ENCODE peak calls at places on chromosomes 2 and 18, in five cellular contexts. E is A549, P is lung, S is pancreas, M is right lobe of liver. W is an unnamed sample.

GRCh38 chr2:165369131-165369935 is 100.2 kb upstream of the CSRNP3 start:
- DNase-seq in E (no peak), P (no peak), S (peak), M (no peak), W (no peak)

GRCh38 chr2:23301151-23301550 is 83.8 kb upstream of the KLHL29 start:
- DNase-seq in E (no peak), P (no peak), S (no peak), M (no peak), W (no peak)

GRCh38 chr2:219278655-219279150 is 463 bp upstream of the DNAJB2 start:
- DNase-seq in E (no peak), P (no peak), S (no peak), M (no peak), W (no peak)

GRCh38 chr18:9736942-9737813 is 29.1 kb downstream of the RAB31 start:
- DNase-seq in E (no peak), P (no peak), S (no peak), M (no peak), W (peak)

GRCh38 chr18:63869374-63869773 is 18.1 kb upstream of the SERPINB2 start:
- DNase-seq in E (no peak), P (no peak), S (no peak), M (no peak), W (peak)

GRCh38 chr18:34576622-34577021 is 133.5 kb upstream of the DTNA start:
- DNase-seq in E (no peak), P (no peak), S (no peak), M (no peak), W (no peak)

GRCh38 chr2:232465061-232465460 is 9.1 kb downstream of the ALPI start:
- DNase-seq in E (no peak), P (no peak), S (no peak), M (peak), W (no peak)

GRCh38 chr2:235614900-235615712 is 121.3 kb downstream of the AGAP1 start:
- DNase-seq in E (no peak), P (peak), S (no peak), M (no peak), W (peak)

GRCh38 chr2:216918088-216918680 is 58.3 kb upstream of the TNP1 start:
- DNase-seq in E (peak), P (no peak), S (no peak), M (no peak), W (peak)

GRCh38 chr2:101806123-101806522 is 108.6 kb downstream of the MAP4K4 start:
- DNase-seq in E (peak), P (no peak), S (no peak), M (no peak), W (peak)

GRCh38 chr2:172097557-172098131 is 5.1 kb downstream of the DLX2 start:
- DNase-seq in E (no peak), P (no peak), S (no peak), M (no peak), W (no peak)

GRCh38 chr18:22314406-22314805 is 103.3 kb downstream of the CTAGE1 start:
- DNase-seq in E (no peak), P (no peak), S (no peak), M (no peak), W (peak)

GRCh38 chr2:163401481-163401880 is 334.3 kb downstream of the FIGN start:
- DNase-seq in E (peak), P (no peak), S (no peak), M (no peak), W (peak)

GRCh38 chr2:172639823-172640222 is 83.9 kb downstream of the PDK1 start:
- DNase-seq in E (no peak), P (no peak), S (no peak), M (no peak), W (peak)

GRCh38 chr2:240523451-240524281 is 34.1 kb downstream of the ANKMY1 start:
- DNase-seq in E (no peak), P (no peak), S (no peak), M (no peak), W (no peak)

GRCh38 chr2:149743842-149744468 is 156.4 kb upstream of the MMADHC start:
- DNase-seq in E (peak), P (no peak), S (no peak), M (no peak), W (peak)

GRCh38 chr2:37189452-37190153 is 1.1 kb upstream of the SULT6B1 start:
- DNase-seq in E (peak), P (no peak), S (peak), M (no peak), W (peak)

GRCh38 chr2:119769645-119770044 is 9.9 kb downstream of the PTPN4 start:
- DNase-seq in E (no peak), P (no peak), S (no peak), M (no peak), W (no peak)

GRCh38 chr2:63438171-63438570 is 150.1 kb downstream of the WDPCP start:
- DNase-seq in E (no peak), P (no peak), S (no peak), M (no peak), W (peak)

GRCh38 chr2:120104002-120104467 is 91.2 kb downstream of the EPB41L5 start:
- DNase-seq in E (no peak), P (no peak), S (no peak), M (no peak), W (peak)

GRCh38 chr2:23445450-23445868 is 60.5 kb downstream of the KLHL29 start:
- DNase-seq in E (no peak), P (no peak), S (no peak), M (no peak), W (peak)

GRCh38 chr2:231295363-231295655 is 96.9 kb downstream of the ARMC9 start:
- DNase-seq in E (no peak), P (no peak), S (no peak), M (no peak), W (no peak)

GRCh38 chr2:221997100-221997499 is 301.7 kb downstream of the PAX3 start:
- DNase-seq in E (peak), P (no peak), S (no peak), M (no peak), W (peak)

GRCh38 chr2:77813614-77814013 is 291.4 kb upstream of the LRRTM4 start:
- DNase-seq in E (no peak), P (no peak), S (no peak), M (no peak), W (no peak)
- TF ChIP-seq CTCF in E (no peak), P (no peak), S (no peak), M (no peak), W (no peak)

GRCh38 chr18:74171910-74172606 is 23.7 kb downstream of the TIMM21 start:
- DNase-seq in E (no peak), P (no peak), S (no peak), M (no peak), W (no peak)
- H3K4me3 ChIP-seq in E (peak), P (peak), S (peak), M (peak), W (no peak)

GRCh38 chr2:1582891-1583341 is 161.4 kb downstream of the PXDN start:
- DNase-seq in E (no peak), P (no peak), S (no peak), M (no peak), W (no peak)
- TF ChIP-seq CTCF in E (no peak), P (no peak), S (no peak), M (no peak), W (no peak)

DNA sequence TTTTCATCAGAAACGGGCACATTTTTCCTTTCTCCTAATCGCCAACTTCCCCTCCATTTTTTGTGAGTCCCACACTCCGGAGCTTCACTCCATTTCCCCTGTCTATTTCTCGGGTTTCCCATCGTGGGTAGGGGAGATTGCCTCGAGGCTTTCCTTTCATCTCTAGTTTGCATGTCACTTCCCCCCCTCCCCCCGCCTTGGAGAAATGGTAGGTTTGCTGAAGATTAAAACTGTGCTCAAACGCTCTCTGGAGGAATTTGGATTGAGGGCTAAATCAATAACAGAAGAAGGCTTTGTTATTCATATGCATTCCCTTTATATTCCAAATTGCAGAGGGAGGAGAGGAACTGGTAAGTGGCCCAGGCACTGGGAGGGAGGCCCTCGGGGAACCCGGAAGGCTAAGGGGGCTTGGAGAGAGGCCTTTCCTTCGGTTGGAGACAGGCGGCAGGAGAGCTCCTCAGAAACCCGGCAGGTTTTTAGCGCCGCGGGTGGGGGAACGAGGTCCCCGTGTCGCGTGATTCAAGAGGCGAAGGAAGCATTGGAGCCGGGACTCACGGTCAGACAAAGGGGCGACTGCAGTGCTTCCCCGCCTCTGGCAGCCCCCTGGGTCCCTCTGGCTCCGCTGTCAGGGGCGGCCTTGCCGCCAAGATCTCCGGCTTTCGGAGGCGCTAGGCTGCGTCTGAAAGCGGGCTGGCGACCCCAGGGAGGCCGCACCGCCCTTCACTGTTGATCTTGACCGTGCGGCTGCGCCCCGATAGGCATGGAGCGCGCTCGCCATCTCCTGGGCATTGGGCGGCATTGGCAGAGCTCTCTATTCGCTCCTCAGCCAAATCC is 2.4 kb upstream of the HOXD12 start:
- DNase-seq in E (peak), P (peak), S (peak), M (peak), W (peak)
- H3K4me3 ChIP-seq in E (peak), P (no peak), S (peak), M (peak), W (peak)

DNA sequence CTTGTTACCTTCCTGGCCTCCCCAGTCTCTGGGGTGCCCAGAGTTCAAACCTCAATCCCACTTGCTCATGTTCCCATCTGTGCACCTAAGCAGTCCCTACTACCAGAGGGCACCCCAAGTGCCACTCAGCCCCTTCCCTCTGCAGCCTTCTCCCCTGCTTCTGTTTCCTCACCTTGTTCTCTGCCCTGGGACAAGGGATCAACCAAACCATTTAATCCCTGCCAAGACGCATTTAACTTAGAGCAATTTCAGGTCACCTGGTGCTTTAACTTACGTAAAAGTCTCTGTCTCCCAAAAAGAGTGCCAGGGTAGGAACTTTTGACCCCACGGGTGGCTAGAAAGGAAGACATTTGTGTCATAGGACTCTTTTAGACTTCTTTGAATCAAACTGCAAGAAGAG is 67.2 kb downstream of the SRD5A2 start:
- DNase-seq in E (no peak), P (no peak), S (no peak), M (no peak), W (no peak)
- TF ChIP-seq CTCF in E (no peak), P (no peak), S (no peak), M (no peak), W (no peak)

DNA sequence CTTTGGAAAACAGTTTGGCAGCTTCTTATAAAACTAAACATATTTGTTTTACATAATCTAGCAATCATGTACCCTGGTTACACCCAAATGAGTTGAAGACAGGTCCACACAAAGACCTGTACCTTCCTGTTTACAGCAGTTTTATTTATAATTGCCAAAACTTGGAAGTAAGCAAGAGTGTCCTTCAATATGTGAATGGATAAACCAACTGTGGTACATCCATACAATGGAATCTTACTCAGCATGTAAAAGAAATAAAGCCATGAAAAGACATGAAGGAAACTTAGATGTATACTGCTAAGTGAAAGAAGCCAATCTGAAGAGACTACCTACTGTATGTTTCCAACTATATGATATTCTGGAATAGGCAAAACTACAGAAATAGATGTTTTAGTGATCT is 23.7 kb downstream of the ORC4 start:
- DNase-seq in E (no peak), P (no peak), S (no peak), M (no peak), W (no peak)
- H3K4me3 ChIP-seq in E (no peak), P (no peak), S (no peak), M (no peak), W (no peak)